ENCODE peak calls at places on chromosome 16, in nine cellular contexts. Z is activated T-helper 1 cell treated with anti-CD3 and anti-CD28 coated beads, Interleukin-2, amount 50 U/mL, for 16 hours; W is NCI-H1105; B is skeletal muscle cell; T is SHP77 treated with DMSO at 0.1 percent for 48 hours; X is stromal cell of bone marrow; M is choroid plexus epithelial cell; Q is PC-9; P is astrocyte. I is an unnamed sample.

GRCh38 chr16:8908779-8909468 is 26.8 kb downstream of the LITAFD start:
- DNase-seq in Q (no peak), M (no peak), Z (no peak), B (no peak), P (no peak), W (no peak), T (no peak), X (no peak), I (peak; percentile 47)

GRCh38 chr16:10558746-10559641 is 21.4 kb downstream of the EMP2 start:
- DNase-seq in M (no peak), Q (peak; percentile 95), X (peak; percentile 57), T (no peak), W (no peak), B (no peak), Z (no peak), P (peak; percentile 59), I (no peak)

GRCh38 chr16:24837969-24838368 is 7.8 kb upstream of the SLC5A11 start:
- DNase-seq in Z (no peak), M (no peak), Q (no peak), X (no peak), P (no peak), B (no peak), T (no peak), W (no peak), I (no peak)

GRCh38 chr16:88977028-88977844 is at the start of gene CBFA2T3:
- DNase-seq in Q (peak; percentile 77), X (no peak), M (no peak), Z (no peak), B (no peak), P (no peak), T (no peak), W (no peak), I (no peak)

GRCh38 chr16:88966986-88967799 is 9.8 kb downstream of the CBFA2T3 start:
- DNase-seq in Q (no peak), W (no peak), Z (no peak), T (no peak), P (no peak), B (no peak), M (no peak), X (no peak), I (no peak)

GRCh38 chr16:73390936-73391335 is 343.0 kb upstream of the ZFHX3 start:
- DNase-seq in T (no peak), Q (no peak), M (no peak), P (peak; percentile 71), Z (no peak), B (peak; percentile 8), W (no peak), X (peak; percentile 7), I (no peak)

GRCh38 chr16:29319726-29320125 is 86.8 kb downstream of the NPIPB11 start:
- DNase-seq in X (no peak), T (no peak), Q (no peak), Z (no peak), B (no peak), P (no peak), M (no peak), W (no peak), I (no peak)

GRCh38 chr16:23496826-23497542 is 13.3 kb downstream of the GGA2 start:
- DNase-seq in W (no peak), Z (no peak), X (no peak), T (no peak), M (peak; percentile 29), P (no peak), Q (peak; percentile 38), B (no peak), I (peak; percentile 57)

GRCh38 chr16:88467433-88468051 is 14.5 kb downstream of the ZFPM1 start:
- DNase-seq in Z (no peak), M (no peak), X (no peak), P (no peak), W (no peak), B (no peak), T (no peak), Q (no peak), I (no peak)

GRCh38 chr16:75323928-75324327 is 72.5 kb upstream of the BCAR1 start:
- DNase-seq in P (no peak), T (no peak), Z (no peak), X (no peak), Q (no peak), M (no peak), B (no peak), W (no peak), I (no peak)

GRCh38 chr16:4677390-4677789 is 16.0 kb upstream of the NUDT16L1 start:
- DNase-seq in Z (no peak), P (no peak), B (no peak), W (no peak), X (no peak), Q (no peak), M (no peak), T (no peak), I (no peak)

GRCh38 chr16:23595246-23595950 is 718 bp downstream of the NDUFAB1 start:
- DNase-seq in W (no peak), B (no peak), P (no peak), M (peak; percentile 33), X (no peak), T (no peak), Q (no peak), Z (no peak), I (peak; percentile 12)

GRCh38 chr16:54286067-54286329 is 589 bp downstream of the IRX3 start:
- DNase-seq in Q (no peak), T (no peak), W (peak; percentile 79), M (no peak), X (no peak), Z (no peak), P (no peak), B (no peak), I (no peak)

GRCh38 chr16:66250686-66251405 is 115.6 kb upstream of the CDH5 start:
- DNase-seq in M (peak; percentile 88), P (peak; percentile 50), B (peak; percentile 52), W (no peak), X (peak; percentile 49), T (no peak), Z (no peak), Q (no peak), I (peak; percentile 67)

GRCh38 chr16:70156207-70156978 is 17.2 kb upstream of the CLEC18C start:
- DNase-seq in X (no peak), W (no peak), Z (no peak), P (no peak), M (no peak), T (no peak), Q (no peak), B (no peak), I (no peak)

GRCh38 chr16:54268340-54268739 is 18.2 kb downstream of the IRX3 start:
- DNase-seq in W (no peak), X (no peak), Z (no peak), P (no peak), T (no peak), M (no peak), B (no peak), Q (no peak), I (no peak)

GRCh38 chr16:84284168-84284722 is 10.4 kb upstream of the WFDC1 start:
- DNase-seq in Z (no peak), Q (no peak), W (no peak), X (no peak), M (no peak), T (no peak), B (no peak), P (no peak), I (peak; percentile 8)

GRCh38 chr16:8548166-8548565 is 42.1 kb downstream of the TMEM114 start:
- DNase-seq in Z (no peak), B (no peak), M (no peak), Q (no peak), P (no peak), X (no peak), T (no peak), W (no peak), I (no peak)

GRCh38 chr16:79042886-79043285 is 557.7 kb downstream of the MAF start:
- DNase-seq in T (no peak), Q (no peak), W (no peak), Z (peak; percentile 26), X (no peak), P (no peak), B (no peak), M (no peak), I (no peak)

GRCh38 chr16:55462241-55462640 is 16.8 kb upstream of the MMP2 start:
- DNase-seq in T (no peak), Z (no peak), P (no peak), B (no peak), Q (no peak), M (no peak), W (no peak), X (no peak), I (no peak)

GRCh38 chr16:49108611-49109010 is 173.0 kb downstream of the CBLN1 start:
- DNase-seq in Q (no peak), T (no peak), W (no peak), B (no peak), Z (no peak), M (no peak), X (no peak), P (no peak), I (no peak)

GRCh38 chr16:71440669-71441347 is 1.0 kb downstream of the TLE7 start:
- DNase-seq in Q (no peak), X (no peak), M (no peak), T (no peak), B (no peak), Z (no peak), W (no peak), P (no peak), I (no peak)

I was measured in iris pigment epithelial cell.